ENCODE peak calls at places on chromosomes 1 and 21, in nine cellular contexts. F, G, B, C, O, V, Q, M and U are unnamed samples.

GRCh38 chr1:103457856-103458255 is 67.6 kb upstream of the RNPC3 start:
- DNase-seq in F (peak), G (no peak), B (no peak), C (no peak), O (no peak), V (no peak), Q (no peak), M (no peak), U (no peak)

GRCh38 chr1:180235502-180236239 is 5.6 kb downstream of the LHX4 start:
- DNase-seq in F (no peak), G (no peak), B (no peak), C (no peak), O (no peak), V (no peak), Q (no peak), M (no peak), U (no peak)

GRCh38 chr1:226823643-226824042 is 46.8 kb upstream of the PSEN2 start:
- DNase-seq in F (no peak), G (no peak), B (no peak), C (no peak), O (no peak), V (no peak), Q (no peak), M (no peak), U (no peak)

GRCh38 chr1:14435368-14436023 is 163.0 kb upstream of the KAZN start:
- DNase-seq in F (peak), G (peak), B (no peak), C (peak), O (no peak), V (no peak), Q (no peak), M (no peak), U (no peak)

GRCh38 chr1:54108156-54108555 is 44.6 kb downstream of the CDCP2 start:
- DNase-seq in F (no peak), G (no peak), B (no peak), C (no peak), O (no peak), V (no peak), Q (no peak), M (no peak), U (no peak)

GRCh38 chr21:38392722-38393121 is 105.6 kb downstream of the ERG start:
- DNase-seq in F (no peak), G (no peak), B (no peak), C (no peak), O (no peak), V (no peak), Q (no peak), M (no peak), U (no peak)

GRCh38 chr1:156284112-156284511 is at the start of gene TMEM79:
- DNase-seq in F (no peak), G (no peak), B (no peak), C (no peak), O (no peak), V (no peak), Q (no peak), M (no peak), U (no peak)

GRCh38 chr1:76260279-76260678 is 185.7 kb downstream of the ST6GALNAC3 start:
- DNase-seq in F (no peak), G (no peak), B (no peak), C (no peak), O (no peak), V (no peak), Q (no peak), M (no peak), U (no peak)

GRCh38 chr1:63936276-63936675 is 162.5 kb downstream of the ROR1 start:
- DNase-seq in F (no peak), G (no peak), B (no peak), C (no peak), O (no peak), V (no peak), Q (no peak), M (no peak), U (no peak)

GRCh38 chr1:200887772-200888348 is 6.8 kb upstream of the INAVA start:
- DNase-seq in F (no peak), G (no peak), B (no peak), C (no peak), O (no peak), V (no peak), Q (no peak), M (no peak), U (no peak)

GRCh38 chr1:179825798-179826460 is 51.7 kb downstream of the TOR1AIP2 start:
- DNase-seq in F (no peak), G (no peak), B (no peak), C (no peak), O (no peak), V (no peak), Q (no peak), M (no peak), U (no peak)

GRCh38 chr1:246043556-246043955 is 463.5 kb downstream of the SMYD3 start:
- DNase-seq in F (no peak), G (no peak), B (no peak), C (no peak), O (no peak), V (no peak), Q (no peak), M (peak), U (no peak)

GRCh38 chr1:12339861-12340557 is 110.2 kb downstream of the VPS13D start:
- DNase-seq in F (no peak), G (no peak), B (no peak), C (no peak), O (no peak), V (no peak), Q (no peak), M (no peak), U (no peak)

GRCh38 chr1:86375688-86376087 is 20.4 kb downstream of the ODF2L start:
- DNase-seq in F (no peak), G (no peak), B (peak), C (no peak), O (no peak), V (no peak), Q (no peak), M (no peak), U (no peak)

GRCh38 chr1:81111818-81112217 is 688.9 kb upstream of the ADGRL2 start:
- DNase-seq in F (no peak), G (no peak), B (no peak), C (no peak), O (no peak), V (no peak), Q (no peak), M (peak), U (no peak)

GRCh38 chr1:66599899-66600737 is 66.2 kb downstream of the SGIP1 start:
- DNase-seq in F (no peak), G (no peak), B (no peak), C (no peak), O (no peak), V (no peak), Q (no peak), M (no peak), U (no peak)

GRCh38 chr1:111920221-111921024 is 69.0 kb downstream of the KCND3 start:
- DNase-seq in F (no peak), G (no peak), B (peak), C (no peak), O (peak), V (no peak), Q (peak), M (peak), U (no peak)

GRCh38 chr1:98046031-98046641 is 125.3 kb upstream of the DPYD start:
- DNase-seq in F (peak), G (peak), B (peak), C (no peak), O (no peak), V (no peak), Q (no peak), M (peak), U (no peak)

GRCh38 chr1:171583581-171584194 is 38.4 kb upstream of the MYOCOS start:
- DNase-seq in F (no peak), G (no peak), B (no peak), C (no peak), O (no peak), V (no peak), Q (no peak), M (peak), U (no peak)